ENCODE peak calls at places on chromosomes 12 and 14, in ten cellular contexts. C is CD8-positive, alpha-beta T cell; Q is CD4-positive, alpha-beta memory T cell; T is HCT116; Y is AG04450; J is adrenal gland; D is H1; X is suprapubic skin; F is kidney; H is psoas muscle. W is an unnamed sample.
A peak's percentile ranks its signal among the peaks of the same experiment; 100 is the strongest.

GRCh38 chr12:57476162-57476992 is 3.3 kb downstream of the ARHGAP9 start:
- DNase-seq in Q (peak; percentile 65), Y (no peak), T (no peak), X (no peak), J (no peak), H (no peak), D (no peak), C (peak; percentile 51), F (peak; percentile 78), W (no peak)

GRCh38 chr12:13289644-13290285 is 93.2 kb downstream of the EMP1 start:
- DNase-seq in D (no peak), F (no peak), C (no peak), H (peak; percentile 39), T (no peak), X (no peak), Y (no peak), J (peak; percentile 26), Q (no peak), W (no peak)

GRCh38 chr12:27333311-27334009 is 824 bp downstream of the BMAL2 start:
- DNase-seq in H (peak; percentile 21), J (peak; percentile 26), F (peak; percentile 75), Y (no peak), T (no peak), Q (peak; percentile 14), C (peak; percentile 2), D (no peak), X (peak; percentile 69), W (peak; percentile 85)

GRCh38 chr12:10771132-10771733 is 31.2 kb downstream of the TAS2R7 start:
- DNase-seq in X (no peak), D (no peak), Y (peak; percentile 18), C (no peak), F (no peak), Q (peak; percentile 45), T (peak; percentile 26), J (no peak), H (no peak), W (no peak)

GRCh38 chr12:26948309-26948708 is 10.0 kb downstream of the FGFR1OP2 start:
- DNase-seq in T (no peak), H (no peak), Y (no peak), D (no peak), X (no peak), C (no peak), F (no peak), Q (no peak), J (no peak), W (no peak)

GRCh38 chr12:80655751-80656150 is 51.7 kb upstream of the MYF6 start:
- DNase-seq in F (no peak), T (no peak), Q (no peak), J (no peak), H (no peak), X (no peak), C (no peak), D (no peak), Y (no peak), W (no peak)

GRCh38 chr14:96097752-96098151 is 58.6 kb downstream of the C14orf132 start:
- DNase-seq in F (no peak), X (peak; percentile 43), Q (no peak), C (no peak), D (no peak), J (no peak), H (no peak), T (no peak), Y (no peak), W (no peak)

GRCh38 chr12:123106640-123107359 is 44.1 kb downstream of the PITPNM2 start:
- DNase-seq in Y (no peak), C (peak; percentile 48), T (no peak), D (no peak), Q (peak; percentile 37), F (peak; percentile 83), X (no peak), J (no peak), H (peak; percentile 41), W (no peak)

GRCh38 chr12:121925361-121925725 is 7.0 kb downstream of the CFAP251 start:
- DNase-seq in X (no peak), F (no peak), Y (no peak), C (no peak), J (no peak), Q (no peak), H (no peak), D (no peak), T (no peak), W (peak; percentile 66)

GRCh38 chr12:46177020-46177419 is 91.8 kb downstream of the SLC38A1 start:
- DNase-seq in C (no peak), D (no peak), J (no peak), T (no peak), Q (no peak), X (no peak), Y (no peak), H (no peak), F (no peak), W (no peak)

GRCh38 chr14:92847220-92848148 is 53.4 kb downstream of the GOLGA5 start:
- DNase-seq in J (no peak), F (no peak), D (no peak), Y (no peak), C (no peak), X (no peak), T (no peak), Q (no peak), H (no peak), W (peak; percentile 7)

GRCh38 chr12:92132282-92132681 is 13.4 kb downstream of the BTG1 start:
- DNase-seq in F (no peak), Q (peak; percentile 57), H (no peak), D (no peak), T (no peak), C (no peak), J (no peak), X (no peak), Y (no peak), W (no peak)
- H3K27ac ChIP-seq in F (no peak overlapping the region), Q (peak overlapping the region; percentile 51), H (no peak overlapping the region), D (no peak overlapping the region), T (no peak overlapping the region), C (peak overlapping the region; percentile 92), J (no peak overlapping the region), X (no peak overlapping the region), Y (no peak overlapping the region), W (no peak overlapping the region)

DNA sequence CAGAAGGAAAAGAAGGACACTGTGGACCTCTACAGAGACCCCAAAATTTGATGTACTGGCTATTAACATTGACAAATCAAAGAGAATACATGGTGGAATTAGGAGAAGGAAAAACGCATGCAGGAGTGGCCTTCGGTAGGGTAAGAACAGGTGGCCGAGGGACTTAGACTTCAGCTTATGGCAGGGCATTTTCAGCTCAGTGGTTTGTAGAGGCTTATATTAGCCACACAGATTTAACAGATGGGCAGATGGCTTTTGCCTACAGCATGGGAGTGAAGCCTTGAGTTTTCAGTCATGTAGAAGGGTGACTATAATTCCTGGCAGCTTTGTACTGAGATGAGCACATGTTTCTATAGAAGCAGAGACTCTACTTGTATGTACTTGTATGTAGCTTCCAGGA is 41.0 kb upstream of the PLEKHA5 start:
- DNase-seq in J (no peak), Q (no peak), H (no peak), T (no peak), F (no peak), D (no peak), C (no peak), X (no peak), Y (no peak), W (no peak)
- H3K27ac ChIP-seq in J (no peak overlapping the region), Q (no peak overlapping the region), H (no peak overlapping the region), T (no peak overlapping the region), F (no peak overlapping the region), D (no peak overlapping the region), C (no peak overlapping the region), X (no peak overlapping the region), Y (no peak overlapping the region), W (no peak overlapping the region)

GRCh38 chr12:70609739-70610491 is 27.3 kb downstream of the PTPRB start:
- DNase-seq in D (no peak), Q (no peak), J (peak; percentile 36), F (peak; percentile 83), Y (no peak), T (no peak), H (peak; percentile 58), C (no peak), X (peak; percentile 77), W (no peak)

GRCh38 chr12:70608184-70608583 is 29.0 kb downstream of the PTPRB start:
- DNase-seq in H (no peak), F (no peak), C (no peak), T (no peak), D (no peak), Y (no peak), J (no peak), X (no peak), Q (no peak), W (peak; percentile 60)

GRCh38 chr12:70606001-70606400 is 31.2 kb downstream of the PTPRB start:
- DNase-seq in T (no peak), D (no peak), H (no peak), F (no peak), Q (no peak), C (no peak), X (no peak), J (no peak), Y (no peak), W (no peak)

GRCh38 chr12:70607107-70607506 is 30.1 kb downstream of the PTPRB start:
- DNase-seq in J (no peak), Q (no peak), T (no peak), H (no peak), Y (no peak), D (no peak), C (no peak), X (no peak), F (no peak), W (no peak)

DNA sequence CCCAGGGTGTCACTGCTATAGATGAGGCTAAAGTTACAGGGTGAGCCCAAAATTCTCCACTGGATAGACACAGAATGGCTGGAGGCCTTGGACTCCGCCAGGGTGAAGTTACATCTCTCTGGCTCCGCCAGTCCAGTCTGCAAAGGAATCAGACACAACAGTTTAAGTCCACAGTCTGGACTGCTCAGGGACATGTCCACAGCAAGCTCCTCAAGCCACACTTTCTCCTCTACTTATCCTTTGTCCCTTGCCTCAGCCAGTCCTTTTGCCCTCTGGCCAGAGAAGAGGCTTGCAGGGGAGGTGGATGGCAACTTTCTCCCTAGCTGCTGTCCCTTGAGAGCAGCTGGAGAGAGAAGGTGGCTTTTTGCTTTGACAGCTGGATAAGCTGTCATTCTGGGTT is 28.0 kb downstream of the PTPRB start:
- DNase-seq in C (no peak), X (no peak), D (no peak), H (no peak), Y (no peak), Q (no peak), J (no peak), F (peak; percentile 38), T (no peak), W (no peak)
- H3K27ac ChIP-seq in C (no peak overlapping the region), X (peak overlapping the region; percentile 10), D (no peak overlapping the region), H (no peak overlapping the region), Y (no peak overlapping the region), Q (no peak overlapping the region), J (no peak overlapping the region), F (no peak overlapping the region), T (no peak overlapping the region), W (no peak overlapping the region)

GRCh38 chr12:92814584-92814983 is 111.8 kb downstream of the PLEKHG7 start:
- DNase-seq in F (no peak), J (no peak), D (no peak), C (no peak), X (no peak), T (no peak), Q (no peak), H (no peak), Y (no peak), W (no peak)

DNA sequence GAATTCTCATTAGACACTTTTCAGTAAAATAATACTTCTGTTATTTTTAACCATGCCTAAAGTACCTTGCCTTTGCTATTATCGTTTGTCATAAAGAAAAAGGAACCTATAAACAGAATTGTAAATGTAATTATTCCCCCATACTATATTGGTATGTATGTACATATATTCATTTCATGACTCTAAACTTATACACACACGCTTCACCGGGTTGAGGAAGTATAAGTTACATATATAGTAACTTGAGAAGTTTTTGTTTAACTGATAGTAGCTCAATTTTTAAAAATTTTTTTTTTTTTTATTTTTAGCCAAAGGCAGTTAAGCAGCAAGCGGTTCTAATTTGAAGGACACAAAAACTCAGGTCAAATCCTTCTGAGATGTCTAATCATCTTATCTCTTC is 107.6 kb downstream of the PLEKHG7 start:
- DNase-seq in H (no peak), Q (no peak), J (no peak), C (no peak), F (no peak), T (no peak), X (no peak), D (no peak), Y (no peak), W (no peak)
- H3K27ac ChIP-seq in H (no peak overlapping the region), Q (no peak overlapping the region), J (no peak overlapping the region), C (no peak overlapping the region), F (no peak overlapping the region), T (no peak overlapping the region), X (no peak overlapping the region), D (no peak overlapping the region), Y (no peak overlapping the region), W (no peak overlapping the region)